ENCODE peak calls at places on chromosomes 2 and 18, in six cellular contexts. K, F, H, W, M and P are unnamed samples.

GRCh38 chr2:176514276-176514675 is 245.0 kb downstream of the MTX2 start:
- DNase-seq in M (no peak), K (no peak), H (no peak), F (no peak), W (no peak), P (no peak)

GRCh38 chr2:213104089-213104902 is 47.1 kb downstream of the IKZF2 start:
- DNase-seq in K (no peak), W (no peak), H (no peak), F (no peak), M (no peak), P (no peak)

GRCh38 chr2:72794572-72794971 is 31.3 kb downstream of the EXOC6B start:
- DNase-seq in F (no peak), W (no peak), M (peak; percentile 33), H (no peak), K (no peak), P (no peak)

GRCh38 chr2:143241403-143242088 is 112.3 kb downstream of the ARHGAP15 start:
- DNase-seq in W (no peak), K (no peak), F (no peak), H (no peak), M (no peak), P (no peak)

GRCh38 chr2:40095003-40095402 is 315.9 kb upstream of the THUMPD2 start:
- DNase-seq in F (no peak), M (peak; percentile 54), W (no peak), K (no peak), H (no peak), P (no peak)

GRCh38 chr2:98518106-98518505 is 73.4 kb downstream of the INPP4A start:
- DNase-seq in F (peak; percentile 81), H (peak; percentile 89), K (peak; percentile 19), W (peak; percentile 64), M (peak; percentile 65), P (no peak)

GRCh38 chr18:33577688-33578370 is at the start of gene ASXL3:
- DNase-seq in K (peak; percentile 57), M (peak; percentile 45), F (peak; percentile 64), W (no peak), H (no peak), P (no peak)

GRCh38 chr2:328761-329160 is 40.9 kb upstream of the ALKAL2 start:
- DNase-seq in H (no peak), K (no peak), M (no peak), F (no peak), W (no peak), P (no peak)

GRCh38 chr2:176554107-176555048 is 285.1 kb downstream of the MTX2 start:
- DNase-seq in W (peak; percentile 77), M (peak; percentile 89), F (no peak), K (peak; percentile 15), H (no peak), P (no peak)

GRCh38 chr2:226118471-226119429 is 680.9 kb downstream of the IRS1 start:
- DNase-seq in F (no peak), W (no peak), K (no peak), H (no peak), M (no peak), P (no peak)

GRCh38 chr2:164028764-164029534 is 293.1 kb upstream of the FIGN start:
- DNase-seq in W (no peak), K (no peak), M (no peak), F (no peak), H (no peak), P (no peak)

GRCh38 chr2:145771526-145771925 is 1251.6 kb upstream of the ZEB2 start:
- DNase-seq in K (no peak), M (no peak), F (no peak), H (no peak), W (no peak), P (no peak)

GRCh38 chr2:126787278-126787677 is 111.4 kb upstream of the TEX51 start:
- DNase-seq in K (no peak), H (no peak), W (no peak), M (no peak), F (no peak), P (no peak)

GRCh38 chr18:55821219-55821618 is 233.2 kb upstream of the TCF4 start:
- DNase-seq in W (no peak), M (no peak), K (no peak), F (no peak), H (no peak), P (no peak)
- H3K4me3 ChIP-seq in W (no peak overlapping the region), M (no peak overlapping the region), K (no peak overlapping the region), F (no peak overlapping the region), H (no peak overlapping the region), P (no peak overlapping the region)

GRCh38 chr2:169573160-169573973 is at the start of gene FASTKD1:
- DNase-seq in W (peak; percentile 83), F (peak; percentile 95), H (peak; percentile 94), M (peak; percentile 89), K (peak; percentile 93), P (no peak)
- TF ChIP-seq POLR2A in W (peak; percentile 88), F (no peak), H (no peak), M (peak; percentile 71), K (peak; percentile 45), P (no peak)

GRCh38 chr18:2302012-2302411 is 269.3 kb downstream of the METTL4 start:
- DNase-seq in W (no peak), H (no peak), F (no peak), K (no peak), M (no peak), P (no peak)

GRCh38 chr18:2303517-2304238 is 267.6 kb downstream of the METTL4 start:
- DNase-seq in K (no peak), W (no peak), H (no peak), M (peak; percentile 62), F (no peak), P (no peak)

GRCh38 chr18:2306641-2307040 is 264.7 kb downstream of the METTL4 start:
- DNase-seq in K (no peak), H (no peak), F (no peak), M (no peak), W (no peak), P (no peak)

GRCh38 chr18:2302628-2303516 is 268.4 kb downstream of the METTL4 start:
- DNase-seq in F (no peak), H (no peak), K (no peak), M (peak; percentile 46), W (peak; percentile 77), P (no peak)

GRCh38 chr18:2304378-2305175 is 266.7 kb downstream of the METTL4 start:
- DNase-seq in K (peak; percentile 38), F (no peak), M (peak; percentile 82), H (no peak), W (no peak), P (no peak)
- H3K4me3 ChIP-seq in K (no peak overlapping the region), F (no peak overlapping the region), M (no peak overlapping the region), H (no peak overlapping the region), W (no peak overlapping the region), P (no peak overlapping the region)

GRCh38 chr18:48800877-48801727 is 149.7 kb downstream of the SMAD7 start:
- DNase-seq in F (peak; percentile 71), M (no peak), H (no peak), K (peak; percentile 6), W (no peak), P (no peak)
- TF ChIP-seq POLR2A in F (no peak), M (no peak), H (no peak), K (no peak), W (no peak), P (no peak)

GRCh38 chr18:55301196-55301540 is 286.8 kb downstream of the TCF4 start:
- DNase-seq in W (no peak), F (no peak), K (no peak), H (no peak), M (no peak), P (no peak)
- H3K4me3 ChIP-seq in W (no peak overlapping the region), F (no peak overlapping the region), K (no peak overlapping the region), H (no peak overlapping the region), M (no peak overlapping the region), P (peak overlapping the region; percentile 2)